ENCODE peak calls at places on chromosomes 5 and 9, in four cellular contexts. V is HS-5, C is heart right ventricle, Z is osteocyte. D is an unnamed sample.

GRCh38 chr5:36894950-36895349 is 18.4 kb downstream of the NIPBL start:
- DNase-seq in V (no peak), C (no peak), Z (no peak), D (no peak)

GRCh38 chr5:66337827-66338226 is 193.7 kb downstream of the SREK1 start:
- DNase-seq in V (no peak), C (no peak), Z (no peak), D (no peak)

GRCh38 chr9:122213589-122214413 is 15.0 kb downstream of the LHX6 start:
- DNase-seq in V (peak; percentile 18), C (no peak), Z (no peak), D (no peak)

GRCh38 chr9:95615246-95615645 is 98.5 kb upstream of the PTCH1 start:
- DNase-seq in V (no peak), C (no peak), Z (no peak), D (no peak)

GRCh38 chr5:127373858-127374491 is 83.4 kb downstream of the MEGF10 start:
- DNase-seq in V (no peak), C (no peak), Z (no peak), D (no peak)

GRCh38 chr5:152359169-152359568 is 45.9 kb downstream of the NMUR2 start:
- DNase-seq in V (no peak), C (no peak), Z (no peak), D (no peak)

GRCh38 chr5:178282391-178282790 is 49.8 kb upstream of the PHYKPL start:
- DNase-seq in V (no peak), C (no peak), Z (no peak), D (no peak)

GRCh38 chr5:43636076-43636475 is 33.1 kb downstream of the NNT start:
- DNase-seq in V (no peak), C (no peak), Z (no peak), D (no peak)

GRCh38 chr5:169631360-169631759 is 5.7 kb upstream of the DOCK2 start:
- DNase-seq in V (peak; percentile 31), C (no peak), Z (no peak), D (no peak)

GRCh38 chr5:54013556-54014157 is 296.7 kb downstream of the ARL15 start:
- DNase-seq in V (peak; percentile 53), C (peak; percentile 16), Z (no peak), D (peak; percentile 31)

GRCh38 chr9:137439158-137439714 is 1.9 kb downstream of the ENTPD8 start:
- DNase-seq in V (no peak), C (peak; percentile 8), Z (no peak), D (peak; percentile 24)

GRCh38 chr5:74643160-74643562 is 2.6 kb upstream of the ENC1 start:
- DNase-seq in V (peak; percentile 94), C (no peak), Z (no peak), D (no peak)

GRCh38 chr9:121171236-121171635 is 30.4 kb downstream of the RAB14 start:
- DNase-seq in V (no peak), C (no peak), Z (no peak), D (no peak)

GRCh38 chr5:91022518-91022917 is 360.6 kb downstream of the ARRDC3 start:
- DNase-seq in V (no peak), C (no peak), Z (no peak), D (no peak)

GRCh38 chr5:123814796-123815479 is 303.0 kb downstream of the CSNK1G3 start:
- DNase-seq in V (no peak), C (no peak), Z (no peak), D (no peak)

GRCh38 chr9:131959887-131960286 is 119.8 kb downstream of the MED27 start:
- DNase-seq in V (no peak), C (no peak), Z (no peak), D (no peak)

GRCh38 chr9:70411141-70411929 is 3.1 kb downstream of the KLF9 start:
- DNase-seq in V (peak; percentile 46), C (peak; percentile 54), Z (no peak), D (peak; percentile 77)

GRCh38 chr5:37789991-37790390 is 49.9 kb downstream of the GDNF start:
- DNase-seq in V (no peak), C (no peak), Z (no peak), D (no peak)

GRCh38 chr9:92133949-92134604 is 18.9 kb upstream of the SPTLC1 start:
- DNase-seq in V (no peak), C (peak; percentile 81), Z (peak; percentile 93), D (peak; percentile 87)

GRCh38 chr5:132056610-132057497 is 3.6 kb upstream of the IL3 start:
- DNase-seq in V (no peak), C (no peak), Z (peak; percentile 73), D (peak; percentile 10)

GRCh38 chr5:108726446-108727091 is 21.1 kb upstream of the FER start:
- DNase-seq in V (no peak), C (no peak), Z (no peak), D (no peak)

GRCh38 chr5:37696190-37697021 is 143.4 kb downstream of the GDNF start:
- DNase-seq in V (no peak), C (no peak), Z (no peak), D (no peak)

GRCh38 chr5:50814541-50814940 is 148.1 kb downstream of the PARP8 start:
- DNase-seq in V (no peak), C (no peak), Z (no peak), D (no peak)

GRCh38 chr9:133894377-133895321 is 97.5 kb downstream of the VAV2 start:
- DNase-seq in V (no peak), C (no peak), Z (no peak), D (no peak)

GRCh38 chr9:120904061-120904998 is 22.3 kb downstream of the TRAF1 start:
- DNase-seq in V (no peak), C (no peak), Z (no peak), D (no peak)

GRCh38 chr9:100354121-100354800 is 1.5 kb upstream of the TEX10 start:
- DNase-seq in V (no peak), C (no peak), Z (no peak), D (no peak)

GRCh38 chr5:157294692-157295091 is 28.8 kb downstream of the CYFIP2 start:
- DNase-seq in V (no peak), C (no peak), Z (peak; percentile 46), D (no peak)